ENCODE peak calls at places on chromosome 17, in six cellular contexts. Q, X, W, E, M and V are unnamed samples.

GRCh38 chr17:63675607-63676539 is 24.1 kb downstream of the LIMD2 start:
- DNase-seq in Q (peak; percentile 80), X (peak; percentile 89), W (peak; percentile 91), E (no peak), M (peak; percentile 86), V (peak; percentile 83)

GRCh38 chr17:50214986-50215730 is 13.7 kb upstream of the COL1A1 start:
- DNase-seq in Q (no peak), X (no peak), W (no peak), E (no peak), M (no peak), V (no peak)

GRCh38 chr17:82893779-82894178 is 54.0 kb upstream of the ZNF750 start:
- DNase-seq in Q (no peak), X (no peak), W (no peak), E (no peak), M (no peak), V (no peak)

GRCh38 chr17:69857412-69857835 is 217.6 kb upstream of the KCNJ16 start:
- DNase-seq in Q (peak; percentile 74), X (peak; percentile 91), W (no peak), E (no peak), M (no peak), V (no peak)

GRCh38 chr17:76270127-76270592 is 5.0 kb downstream of the UBALD2 start:
- DNase-seq in Q (no peak), X (no peak), W (peak; percentile 48), E (no peak), M (no peak), V (no peak)

GRCh38 chr17:8470447-8471047 is 34.9 kb downstream of the NDEL1 start:
- DNase-seq in Q (peak; percentile 62), X (peak; percentile 62), W (peak; percentile 52), E (peak; percentile 57), M (no peak), V (no peak)

GRCh38 chr17:79114455-79115301 is 40.1 kb downstream of the ENGASE start:
- DNase-seq in Q (peak; percentile 54), X (no peak), W (peak; percentile 57), E (no peak), M (peak; percentile 47), V (no peak)

GRCh38 chr17:682150-682549 is 32.5 kb downstream of the VPS53 start:
- DNase-seq in Q (no peak), X (no peak), W (no peak), E (no peak), M (no peak), V (no peak)

GRCh38 chr17:66508896-66509843 is 206.8 kb downstream of the PRKCA start:
- DNase-seq in Q (peak; percentile 96), X (peak; percentile 90), W (peak; percentile 52), E (peak; percentile 19), M (no peak), V (no peak)

GRCh38 chr17:71260366-71260765 is 860.5 kb upstream of the SOX9 start:
- DNase-seq in Q (peak; percentile 53), X (peak; percentile 77), W (no peak), E (no peak), M (no peak), V (no peak)

GRCh38 chr17:3447625-3448024 is 14.0 kb upstream of the OR1E2 start:
- DNase-seq in Q (peak; percentile 20), X (no peak), W (no peak), E (no peak), M (no peak), V (no peak)

GRCh38 chr17:38727661-38728220 is 2.4 kb upstream of the CISD3 start:
- DNase-seq in Q (no peak), X (no peak), W (no peak), E (no peak), M (no peak), V (no peak)

GRCh38 chr17:58278661-58279015 is 2.1 kb downstream of the MPO start:
- DNase-seq in Q (no peak), X (no peak), W (peak; percentile 42), E (peak; percentile 27), M (no peak), V (no peak)
- H3K4me3 ChIP-seq in Q (no peak overlapping the region), X (no peak overlapping the region), W (peak overlapping the region; percentile 36), E (peak overlapping the region; percentile 43), M (no peak overlapping the region), V (no peak overlapping the region)

DNA sequence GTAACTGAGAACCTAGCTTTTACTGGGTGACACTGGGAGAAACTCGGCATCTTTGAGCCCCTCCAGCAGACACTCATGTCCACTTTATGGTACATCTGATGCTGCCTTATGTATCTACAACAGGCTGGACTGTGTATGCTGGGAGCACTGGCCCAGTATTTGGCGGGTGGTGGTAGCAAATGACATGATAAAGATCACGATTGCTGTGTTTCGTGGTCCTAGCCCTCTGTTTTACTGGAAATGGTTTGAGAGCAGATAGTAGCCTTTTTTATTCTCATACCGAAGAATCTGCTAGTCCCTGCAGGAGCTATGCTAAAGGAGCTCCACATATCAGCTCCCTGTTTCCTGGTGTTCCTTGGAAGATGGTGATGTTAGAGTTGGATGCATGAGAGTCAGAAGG is 150.3 kb downstream of the CCDC182 start:
- DNase-seq in Q (no peak), X (no peak), W (no peak), E (no peak), M (no peak), V (no peak)
- H3K4me1 ChIP-seq in Q (peaks cover 2% of the 10 kb centered on the region), X (no peaks in the 10 kb centered on the region), W (peaks cover 12% of the 10 kb centered on the region), E (peaks cover 28% of the 10 kb centered on the region), M (peaks cover 12% of the 10 kb centered on the region), V (peaks cover 12% of the 10 kb centered on the region)

GRCh38 chr17:56890390-56890789 is 23.5 kb downstream of the TRIM25 start:
- DNase-seq in Q (no peak), X (no peak), W (no peak), E (no peak), M (no peak), V (no peak)
- H3K9me3 ChIP-seq in Q (peaks cover 17% of the 10 kb centered on the region), X (peaks cover 2% of the 10 kb centered on the region), W (no peaks in the 10 kb centered on the region), E (no peaks in the 10 kb centered on the region), M (no peaks in the 10 kb centered on the region), V (peaks cover 4% of the 10 kb centered on the region)

DNA sequence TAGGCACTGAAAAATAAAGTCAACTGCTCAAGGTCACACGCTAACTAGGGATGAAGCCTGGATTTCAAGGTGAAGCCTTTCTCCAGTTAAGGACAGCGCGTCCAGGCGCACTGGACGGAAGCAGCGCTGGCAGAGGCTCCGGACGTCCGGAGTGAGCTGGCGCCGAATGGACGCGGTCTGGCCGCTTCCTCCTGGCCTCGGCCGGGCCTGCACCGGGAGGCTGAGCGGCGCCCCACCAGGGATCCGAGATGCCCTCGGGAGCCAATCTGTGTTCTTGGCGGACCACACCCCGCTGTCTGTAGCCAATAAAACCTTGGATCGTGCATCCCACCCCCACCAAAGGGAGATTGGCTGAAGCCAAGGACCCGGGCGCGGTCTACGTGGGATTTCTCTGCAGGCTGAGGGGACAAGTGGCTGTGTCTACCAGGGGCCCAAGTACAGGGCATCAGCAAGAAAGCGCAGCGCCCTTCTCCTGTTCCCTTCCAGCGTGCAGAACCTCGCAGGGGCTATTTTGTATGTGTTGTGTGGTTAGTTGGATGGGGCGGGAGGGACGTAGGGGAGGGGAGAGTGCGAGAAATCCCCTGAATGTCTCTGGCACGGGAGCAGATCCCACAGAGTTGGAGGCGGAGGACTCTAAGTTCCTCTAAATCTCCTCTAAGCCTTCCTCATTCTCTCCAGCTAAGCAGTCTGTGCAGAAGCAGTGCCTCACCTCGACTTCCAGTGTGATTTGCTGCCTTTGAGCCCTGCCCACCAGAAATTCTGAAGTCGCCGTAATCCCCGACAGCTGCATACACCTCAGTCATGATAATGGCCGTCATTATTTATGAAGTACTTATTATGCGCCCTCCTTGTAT is 2.5 kb upstream of the AKAP10 start:
- DNase-seq in Q (no peak), X (no peak), W (peak; percentile 35), E (peak; percentile 28), M (no peak), V (peak; percentile 35)
- H3K4me3 ChIP-seq in Q (no peak overlapping the region), X (no peak overlapping the region), W (no peak overlapping the region), E (no peak overlapping the region), M (no peak overlapping the region), V (no peak overlapping the region)

DNA sequence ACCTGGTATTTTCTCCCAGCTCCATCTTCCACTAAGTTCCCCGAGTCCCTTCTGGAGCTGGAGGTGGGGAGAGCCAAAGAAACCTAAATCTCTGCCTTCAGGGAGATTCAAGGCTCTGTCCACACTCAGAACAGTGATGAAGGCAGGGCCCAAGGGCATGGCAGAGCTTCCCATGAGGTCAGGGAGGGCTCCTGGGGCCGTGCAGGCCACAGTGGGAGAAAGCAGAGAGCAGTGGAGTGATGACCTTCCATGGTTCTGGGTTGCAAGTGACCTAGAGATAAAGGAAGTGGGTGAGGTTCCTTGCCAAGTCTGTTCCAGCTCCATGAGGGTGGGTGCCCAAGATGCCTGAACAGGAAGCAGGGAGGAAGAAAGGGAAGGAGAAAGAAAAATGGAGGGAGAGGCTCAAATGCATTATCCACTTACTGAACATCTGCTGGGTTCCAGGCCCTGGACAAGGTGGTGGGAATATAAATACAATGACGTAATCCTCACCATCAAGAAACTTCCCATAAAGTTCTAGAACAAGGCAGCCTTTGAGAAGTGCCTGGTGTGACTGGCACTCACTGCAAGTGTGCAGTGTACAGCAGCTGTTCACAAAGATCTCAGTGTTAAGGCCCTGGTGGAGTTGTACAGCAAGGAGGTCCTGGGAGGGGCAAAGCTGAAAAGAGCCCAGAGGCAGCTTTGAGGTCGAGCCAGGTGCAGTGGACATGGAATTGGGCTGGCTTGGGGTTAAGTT is 13.3 kb downstream of the TBKBP1 start:
- DNase-seq in Q (peak; percentile 35), X (no peak), W (no peak), E (no peak), M (no peak), V (no peak)
- H3K4me1 ChIP-seq in Q (no peaks in the 10 kb centered on the region), X (peaks cover 3% of the 10 kb centered on the region), W (no peaks in the 10 kb centered on the region), E (peaks cover 16% of the 10 kb centered on the region), M (peaks cover 22% of the 10 kb centered on the region), V (no peaks in the 10 kb centered on the region)

GRCh38 chr17:22467720-22468119 is 775.4 kb downstream of the KCNJ18 start:
- DNase-seq in Q (no peak), X (no peak), W (no peak), E (no peak), M (no peak), V (no peak)

GRCh38 chr17:22464041-22464440 is 771.7 kb downstream of the KCNJ18 start:
- DNase-seq in Q (no peak), X (no peak), W (no peak), E (no peak), M (no peak), V (no peak)

GRCh38 chr17:22469941-22470340 is 777.6 kb downstream of the KCNJ18 start:
- DNase-seq in Q (no peak), X (no peak), W (no peak), E (no peak), M (no peak), V (no peak)

GRCh38 chr17:22470411-22471175 is 778.3 kb downstream of the KCNJ18 start:
- DNase-seq in Q (no peak), X (no peak), W (no peak), E (no peak), M (no peak), V (no peak)

DNA sequence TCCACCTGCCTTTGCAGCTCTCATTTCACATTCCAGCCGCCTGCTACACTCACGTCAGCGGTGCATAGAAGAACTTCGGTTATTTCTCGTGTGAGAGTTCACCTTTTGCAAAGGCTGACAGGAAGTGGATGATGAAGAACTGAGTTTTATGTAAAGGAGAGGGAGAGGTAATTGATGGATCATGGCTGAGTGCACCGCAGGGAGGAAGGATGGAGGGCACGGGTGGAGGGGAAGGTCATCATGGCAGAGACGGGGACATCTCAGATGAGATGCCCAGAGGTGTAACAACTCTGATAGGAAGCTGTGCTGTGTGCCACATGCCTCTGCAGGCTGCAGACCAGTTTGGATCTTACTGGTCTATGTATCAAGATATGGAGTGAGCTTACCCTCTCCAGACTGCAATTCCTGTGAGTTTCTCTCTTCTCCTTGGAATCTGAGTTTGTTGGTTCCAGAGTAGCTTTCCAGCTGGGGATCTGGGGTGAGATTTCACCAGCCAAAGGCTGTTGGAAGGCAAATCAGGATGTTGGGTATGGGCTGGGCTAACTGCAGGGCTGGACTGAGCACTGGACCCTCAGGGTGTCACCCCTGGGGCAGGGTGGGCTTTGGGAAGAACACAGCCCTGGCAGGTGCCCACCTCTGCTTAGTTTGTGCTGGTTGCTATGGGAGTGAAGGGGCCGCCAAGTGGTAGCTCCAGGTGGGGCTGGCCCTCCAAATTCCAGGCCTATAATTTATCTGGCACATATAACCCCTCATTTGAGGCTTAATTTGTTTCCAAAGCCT is 777.0 kb downstream of the KCNJ18 start:
- DNase-seq in Q (no peak), X (no peak), W (no peak), E (no peak), M (no peak), V (no peak)
- H3K9me3 ChIP-seq in Q (peaks cover 30% of the 10 kb centered on the region), X (no peaks in the 10 kb centered on the region), W (no peaks in the 10 kb centered on the region), E (no peaks in the 10 kb centered on the region), M (no peaks in the 10 kb centered on the region), V (no peaks in the 10 kb centered on the region)